ENCODE peak calls at places on chromosomes 13 and 19, in five cellular contexts. D, I, P, X and J are unnamed samples.

GRCh38 chr13:19674898-19675297 is 41.4 kb downstream of the MPHOSPH8 start:
- DNase-seq in D (no peak), I (no peak), P (no peak), X (no peak), J (no peak)

GRCh38 chr13:72638059-72638815 is 89.2 kb downstream of the MZT1 start:
- DNase-seq in D (no peak), I (no peak), P (no peak), X (no peak), J (no peak)

GRCh38 chr13:98295371-98295770 is 118.3 kb upstream of the RNF113B start:
- DNase-seq in D (no peak), I (no peak), P (peak), X (no peak), J (peak)

GRCh38 chr19:18170714-18171255 is 2.8 kb upstream of the IFI30 start:
- DNase-seq in D (no peak), I (no peak), P (no peak), X (no peak), J (peak)

GRCh38 chr13:109844396-109844795 is 58.0 kb upstream of the IRS2 start:
- DNase-seq in D (no peak), I (no peak), P (peak), X (no peak), J (peak)

GRCh38 chr13:41231786-41232185 is 31.6 kb downstream of the MTRF1 start:
- DNase-seq in D (no peak), I (no peak), P (peak), X (peak), J (peak)

GRCh38 chr13:70090036-70090723 is 17.4 kb upstream of the ATXN8OS start:
- DNase-seq in D (no peak), I (no peak), P (no peak), X (no peak), J (no peak)

GRCh38 chr19:41527079-41527478 is 48.9 kb upstream of the CEACAM21 start:
- DNase-seq in D (no peak), I (no peak), P (no peak), X (no peak), J (peak)

GRCh38 chr13:57823704-57824103 is 192.2 kb downstream of the PCDH17 start:
- DNase-seq in D (no peak), I (no peak), P (no peak), X (no peak), J (no peak)

GRCh38 chr13:95624020-95624419 is 20.5 kb downstream of the DZIP1 start:
- DNase-seq in D (no peak), I (no peak), P (peak), X (peak), J (peak)

GRCh38 chr13:46663216-46663615 is 110.2 kb downstream of the LRCH1 start:
- DNase-seq in D (no peak), I (no peak), P (no peak), X (no peak), J (no peak)

GRCh38 chr19:42199440-42200115 is 17.9 kb downstream of the DEDD2 start:
- DNase-seq in D (no peak), I (no peak), P (no peak), X (no peak), J (no peak)

GRCh38 chr13:38688674-38689073 is 1.8 kb downstream of the FREM2 start:
- DNase-seq in D (no peak), I (no peak), P (no peak), X (peak), J (no peak)

GRCh38 chr19:19422156-19422555 is 16.7 kb downstream of the GATAD2A start:
- DNase-seq in D (no peak), I (no peak), P (no peak), X (no peak), J (no peak)

GRCh38 chr13:112891477-112892401 is 77.3 kb upstream of the MCF2L start:
- DNase-seq in D (no peak), I (no peak), P (no peak), X (no peak), J (no peak)

GRCh38 chr13:84303035-84303434 is 420.8 kb upstream of the SLITRK1 start:
- DNase-seq in D (no peak), I (no peak), P (no peak), X (no peak), J (no peak)

DNA sequence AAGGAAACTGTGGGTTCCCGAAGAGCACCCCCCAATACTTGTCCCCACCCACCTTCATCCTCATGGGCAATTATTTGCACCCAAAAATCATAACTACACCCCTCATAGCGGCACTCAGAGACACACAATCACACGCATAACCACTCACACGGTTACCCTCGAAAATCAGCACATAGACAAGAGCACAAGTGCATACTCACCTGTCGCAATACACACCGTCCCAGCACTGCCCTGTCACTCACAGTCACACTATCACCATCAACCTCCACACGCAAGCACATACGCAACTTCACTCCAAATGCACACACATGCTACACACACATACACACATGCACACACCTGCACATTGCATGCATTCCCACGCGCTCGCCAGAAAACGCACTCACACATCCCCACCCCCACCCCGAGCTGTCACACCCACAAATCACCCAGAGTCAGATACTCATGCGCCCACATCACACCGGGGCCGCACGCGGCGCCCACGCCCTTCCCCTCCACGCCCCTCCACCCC is 535 bp downstream of the COL5A3 start:
- DNase-seq in D (no peak), I (no peak), P (no peak), X (no peak), J (peak)
- H3K4me3 ChIP-seq in D (peak), I (peak), P (peak), X (no peak), J (peak)

DNA sequence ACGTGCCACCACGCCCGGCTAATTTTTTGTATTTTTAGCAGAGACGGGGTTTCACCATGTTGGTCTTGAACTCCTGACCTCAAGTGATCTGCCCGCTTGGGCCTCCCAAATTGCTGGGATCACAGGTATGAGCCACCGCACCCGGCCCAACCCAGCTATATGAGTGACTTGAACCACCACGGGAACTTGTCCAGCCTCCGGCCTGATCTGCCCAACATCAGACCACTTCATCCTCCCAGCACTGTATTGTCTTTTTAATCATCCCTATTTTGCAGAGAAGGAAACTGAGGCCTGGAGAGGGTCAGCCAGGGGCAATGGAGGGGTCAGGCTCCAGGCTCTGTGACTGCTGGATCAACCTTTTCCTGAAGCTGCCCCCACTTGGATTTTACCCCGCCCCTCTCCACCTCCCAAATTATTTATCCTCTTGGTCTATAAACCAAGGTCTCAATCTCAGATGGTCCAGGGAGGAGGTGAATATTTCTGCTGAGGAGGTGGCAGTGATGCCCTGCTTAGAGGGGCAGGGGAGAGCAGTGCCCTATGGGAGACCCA is 893 bp upstream of the PLIN3 start:
- DNase-seq in D (no peak), I (no peak), P (no peak), X (no peak), J (no peak)
- H3K4me3 ChIP-seq in D (peak), I (peak), P (no peak), X (no peak), J (no peak)

GRCh38 chr13:74290324-74290773 is 156.1 kb upstream of the KLF12 start:
- DNase-seq in D (no peak), I (no peak), P (peak), X (peak), J (peak)
- H3K4me3 ChIP-seq in D (no peak), I (peak), P (no peak), X (peak), J (no peak)

DNA sequence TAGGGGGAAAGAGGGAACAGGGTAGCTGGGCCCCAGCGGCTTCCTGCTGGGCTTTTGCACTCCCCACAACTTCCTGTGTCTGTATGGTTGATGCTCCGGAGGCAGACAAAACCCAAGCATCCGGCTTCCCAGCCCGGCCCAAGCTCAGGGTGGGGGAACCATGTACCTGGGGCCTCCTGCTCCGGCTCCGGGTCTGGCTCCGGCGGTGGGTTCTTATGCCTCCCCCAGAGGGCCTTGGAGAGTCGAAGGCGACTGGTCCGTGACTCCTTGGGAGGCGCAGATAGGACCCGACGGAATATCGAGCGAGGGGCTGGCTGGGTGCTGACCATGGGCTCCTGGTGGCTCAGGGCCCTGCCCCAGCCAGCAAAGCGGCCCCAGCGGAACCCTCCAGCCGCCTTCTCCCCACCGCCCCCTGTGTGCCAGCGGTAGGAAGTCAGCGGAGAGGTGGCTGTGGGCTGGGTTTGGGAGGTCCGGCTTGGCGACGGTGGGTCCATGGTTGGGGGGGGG is 426 bp downstream of the RASAL3 start:
- DNase-seq in D (no peak), I (no peak), P (no peak), X (no peak), J (no peak)
- H3K4me3 ChIP-seq in D (peak), I (peak), P (no peak), X (no peak), J (no peak)

DNA sequence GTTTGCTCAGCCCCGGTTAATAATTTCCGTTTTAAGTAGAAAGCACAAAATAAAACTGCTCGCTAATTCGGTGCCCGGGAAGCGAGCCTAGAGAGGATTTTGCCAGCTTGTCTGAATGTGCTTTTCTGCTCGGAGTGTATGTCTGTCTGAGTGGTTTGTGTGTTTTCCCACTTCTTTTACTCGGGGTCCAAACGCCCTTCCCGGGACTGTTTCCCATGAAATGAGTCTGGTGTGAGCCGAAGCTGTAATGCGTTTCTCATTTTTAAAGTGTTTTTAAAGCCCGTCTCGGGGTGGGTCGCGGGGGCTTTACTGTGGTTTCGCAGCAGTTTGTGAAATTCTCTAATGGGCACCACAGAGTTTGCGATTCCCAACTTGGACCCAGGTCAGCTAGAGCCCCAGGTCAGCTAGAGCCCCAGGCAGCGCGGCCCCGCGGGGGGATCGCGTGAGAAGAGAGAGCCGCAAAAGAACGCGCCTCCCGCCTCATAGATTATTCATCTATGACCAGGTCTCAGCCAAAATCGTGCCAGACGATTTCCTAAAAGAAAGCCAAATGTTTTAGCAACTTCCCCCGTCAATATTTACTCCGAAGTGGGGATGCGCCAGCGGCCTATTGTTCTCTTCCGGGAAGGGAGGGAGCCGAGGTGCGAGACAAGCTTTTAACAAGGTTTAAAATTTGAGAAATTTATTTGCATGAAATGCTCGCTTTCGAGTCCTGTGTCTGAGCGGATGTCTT is 2.0 kb downstream of the ZIC2 start:
- DNase-seq in D (no peak), I (no peak), P (no peak), X (no peak), J (no peak)
- H3K4me3 ChIP-seq in D (no peak), I (no peak), P (no peak), X (no peak), J (no peak)

GRCh38 chr19:34118879-34119748 is 53.2 kb upstream of the LSM14A start:
- DNase-seq in D (no peak), I (no peak), P (no peak), X (no peak), J (no peak)
- H3K4me3 ChIP-seq in D (no peak), I (no peak), P (no peak), X (no peak), J (no peak)

GRCh38 chr19:36152886-36153525 is 759 bp upstream of the COX7A1 start:
- DNase-seq in D (no peak), I (no peak), P (peak), X (no peak), J (no peak)

GRCh38 chr19:36152061-36152885 is at the start of gene COX7A1:
- DNase-seq in D (peak), I (peak), P (no peak), X (no peak), J (peak)

GRCh38 chr19:36151144-36152051 is 849 bp downstream of the COX7A1 start:
- DNase-seq in D (peak), I (peak), P (no peak), X (no peak), J (no peak)

GRCh38 chr19:36149673-36150406 is 2.4 kb downstream of the COX7A1 start:
- DNase-seq in D (no peak), I (no peak), P (no peak), X (no peak), J (no peak)

GRCh38 chr19:36150586-36150985 is 1.7 kb downstream of the COX7A1 start:
- DNase-seq in D (no peak), I (no peak), P (no peak), X (no peak), J (no peak)
- H3K4me3 ChIP-seq in D (no peak), I (peak), P (no peak), X (no peak), J (no peak)

DNA sequence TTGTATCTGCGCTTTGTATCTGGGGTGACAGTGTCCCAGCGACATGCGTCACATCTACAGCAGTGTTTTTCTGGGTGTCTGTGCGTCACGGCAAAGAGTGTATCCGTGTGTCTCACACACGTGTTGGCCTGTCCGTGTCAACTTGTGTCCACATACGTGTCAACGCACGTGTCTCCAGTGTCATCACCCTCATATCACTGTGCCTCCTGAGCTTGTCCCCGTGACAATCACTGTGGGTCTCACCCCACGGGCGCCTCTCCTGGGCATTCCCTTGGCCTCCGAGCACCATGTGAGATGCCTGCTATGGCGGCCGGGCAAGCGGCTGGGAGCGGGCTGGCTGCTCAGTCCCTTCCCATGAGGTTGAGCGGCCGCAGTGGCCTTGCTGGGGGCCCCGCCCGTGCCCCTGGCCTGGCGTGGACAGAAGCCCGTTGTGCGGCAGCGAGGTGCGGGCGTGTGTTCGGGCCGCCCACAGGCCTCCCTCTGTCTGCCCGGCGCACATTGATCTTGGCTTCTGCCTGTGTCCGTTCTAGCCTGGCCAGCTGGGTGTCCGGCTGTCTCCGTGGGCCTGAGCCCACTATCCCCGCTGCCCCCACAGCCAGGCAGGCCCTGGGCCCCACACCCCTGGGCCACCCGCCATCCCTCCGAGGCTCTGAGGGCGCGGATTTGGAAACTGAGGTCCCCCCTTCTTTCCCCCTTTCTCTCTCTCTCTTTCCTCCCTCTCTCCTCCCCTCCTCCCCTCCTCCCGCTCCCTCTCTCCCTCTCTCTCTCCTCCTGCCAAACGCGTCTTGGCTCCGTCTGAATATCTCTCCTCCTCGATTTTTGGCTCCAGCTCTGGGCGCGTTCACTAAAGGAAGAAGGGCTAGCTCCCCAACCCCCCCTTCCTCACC is 6.5 kb downstream of the NFIX start:
- DNase-seq in D (peak), I (no peak), P (no peak), X (no peak), J (peak)
- H3K4me3 ChIP-seq in D (peak), I (peak), P (no peak), X (no peak), J (peak)